ENCODE peak calls at places on chromosomes 13 and 19, in seven cellular contexts. H is fibroblast of lung, M is H1, I is OCI-LY7, Z is neural progenitor cell, U is PC-9, J is GM12878. Y is an unnamed sample.

GRCh38 chr19:2477141-2477710 is 1.3 kb downstream of the GADD45B start:
- DNase-seq in H (no peak), M (no peak), I (peak; percentile 33), Z (peak; percentile 44), U (peak; percentile 62), J (no peak), Y (peak; percentile 50)

GRCh38 chr19:16458391-16459128 is 13.2 kb downstream of the EPS15L1 start:
- DNase-seq in H (no peak), M (no peak), I (no peak), Z (no peak), U (no peak), J (no peak), Y (no peak)

GRCh38 chr19:10271543-10272086 is 695 bp downstream of the ICAM1 start:
- DNase-seq in H (no peak), M (no peak), I (peak; percentile 90), Z (no peak), U (no peak), J (no peak), Y (no peak)

GRCh38 chr19:48603850-48604249 is 2.7 kb upstream of the SPACA4 start:
- DNase-seq in H (no peak), M (no peak), I (no peak), Z (no peak), U (peak; percentile 45), J (no peak), Y (no peak)

GRCh38 chr13:86862137-86862536 is 809.0 kb upstream of the SLITRK5 start:
- DNase-seq in H (no peak), M (no peak), I (no peak), Z (no peak), U (no peak), J (no peak), Y (no peak)

GRCh38 chr19:3151563-3152430 is 16.0 kb downstream of the GNA15 start:
- DNase-seq in H (no peak), M (no peak), I (no peak), Z (no peak), U (no peak), J (no peak), Y (no peak)

GRCh38 chr13:48873598-48873997 is 102.1 kb upstream of the FNDC3A start:
- DNase-seq in H (peak; percentile 28), M (peak; percentile 47), I (no peak), Z (peak; percentile 18), U (no peak), J (no peak), Y (peak; percentile 63)

GRCh38 chr19:54114340-54114826 is 1.1 kb downstream of the TFPT start:
- DNase-seq in H (peak; percentile 25), M (no peak), I (peak; percentile 62), Z (peak; percentile 29), U (no peak), J (no peak), Y (peak; percentile 64)

GRCh38 chr19:2608602-2608922 is 93.9 kb downstream of the GNG7 start:
- DNase-seq in H (no peak), M (no peak), I (no peak), Z (no peak), U (no peak), J (no peak), Y (no peak)

GRCh38 chr19:47035127-47035494 is 13.3 kb downstream of the TMEM160 start:
- DNase-seq in H (no peak), M (no peak), I (peak; percentile 85), Z (peak; percentile 86), U (no peak), J (no peak), Y (peak; percentile 18)

GRCh38 chr19:58475714-58476497 is at the start of gene ZNF446:
- DNase-seq in H (peak; percentile 98), M (peak; percentile 76), I (peak; percentile 97), Z (peak; percentile 98), U (peak; percentile 84), J (peak; percentile 93), Y (peak; percentile 98)

GRCh38 chr13:73138276-73138950 is 79.6 kb downstream of the KLF5 start:
- DNase-seq in H (peak; percentile 62), M (no peak), I (no peak), Z (no peak), U (peak; percentile 96), J (no peak), Y (peak; percentile 83)

GRCh38 chr13:47426126-47426849 is 529.4 kb upstream of the HTR2A start:
- DNase-seq in H (peak; percentile 97), M (no peak), I (no peak), Z (no peak), U (no peak), J (no peak), Y (peak; percentile 81)

GRCh38 chr13:49714757-49715156 is 23.5 kb upstream of the EBPL start:
- DNase-seq in H (no peak), M (no peak), I (no peak), Z (no peak), U (no peak), J (no peak), Y (no peak)

GRCh38 chr19:41701401-41702075 is 6.9 kb upstream of the CEACAM5 start:
- DNase-seq in H (no peak), M (no peak), I (peak; percentile 20), Z (no peak), U (no peak), J (no peak), Y (no peak)

GRCh38 chr13:110388141-110388943 is 81.3 kb downstream of the COL4A2 start:
- DNase-seq in H (peak; percentile 86), M (no peak), I (no peak), Z (no peak), U (peak; percentile 84), J (no peak), Y (no peak)

GRCh38 chr13:60363288-60363687 is 33.7 kb upstream of the TDRD3 start:
- DNase-seq in H (no peak), M (no peak), I (no peak), Z (no peak), U (no peak), J (no peak), Y (no peak)

GRCh38 chr19:51086153-51086850 is 3.6 kb upstream of the KLK14 start:
- DNase-seq in H (no peak), M (no peak), I (no peak), Z (no peak), U (no peak), J (no peak), Y (no peak)

GRCh38 chr13:112178769-112179168 is 111.8 kb downstream of the SOX1 start:
- DNase-seq in H (no peak), M (no peak), I (no peak), Z (no peak), U (no peak), J (no peak), Y (no peak)

GRCh38 chr13:29452773-29453574 is 142.5 kb downstream of the SLC7A1 start:
- DNase-seq in H (no peak), M (no peak), I (no peak), Z (no peak), U (no peak), J (no peak), Y (no peak)

GRCh38 chr19:41356984-41357739 is 3.4 kb upstream of the TGFB1 start:
- DNase-seq in H (no peak), M (no peak), I (no peak), Z (no peak), U (no peak), J (no peak), Y (no peak)

GRCh38 chr13:97586941-97587340 is 153.0 kb downstream of the RAP2A start:
- DNase-seq in H (no peak), M (no peak), I (no peak), Z (no peak), U (no peak), J (no peak), Y (no peak)
- H3K79me2 ChIP-seq in H (no peaks in the 10 kb centered on the region), M (no peaks in the 10 kb centered on the region), I (no peaks in the 10 kb centered on the region), Z (no peaks in the 10 kb centered on the region), U (no peaks in the 10 kb centered on the region), J (no peaks in the 10 kb centered on the region), Y (no peaks in the 10 kb centered on the region)

GRCh38 chr13:75830842-75831241 is 194.7 kb downstream of the LMO7 start:
- DNase-seq in H (peak; percentile 51), M (no peak), I (no peak), Z (no peak), U (no peak), J (no peak), Y (peak; percentile 4)

GRCh38 chr13:75831389-75831788 is 195.3 kb downstream of the LMO7 start:
- DNase-seq in H (no peak), M (no peak), I (no peak), Z (no peak), U (no peak), J (no peak), Y (no peak)

GRCh38 chr13:75836441-75836840 is 200.3 kb downstream of the LMO7 start:
- DNase-seq in H (no peak), M (no peak), I (no peak), Z (no peak), U (no peak), J (no peak), Y (peak; percentile 55)

GRCh38 chr13:75829874-75830273 is 193.7 kb downstream of the LMO7 start:
- DNase-seq in H (no peak), M (no peak), I (no peak), Z (no peak), U (no peak), J (no peak), Y (no peak)

DNA sequence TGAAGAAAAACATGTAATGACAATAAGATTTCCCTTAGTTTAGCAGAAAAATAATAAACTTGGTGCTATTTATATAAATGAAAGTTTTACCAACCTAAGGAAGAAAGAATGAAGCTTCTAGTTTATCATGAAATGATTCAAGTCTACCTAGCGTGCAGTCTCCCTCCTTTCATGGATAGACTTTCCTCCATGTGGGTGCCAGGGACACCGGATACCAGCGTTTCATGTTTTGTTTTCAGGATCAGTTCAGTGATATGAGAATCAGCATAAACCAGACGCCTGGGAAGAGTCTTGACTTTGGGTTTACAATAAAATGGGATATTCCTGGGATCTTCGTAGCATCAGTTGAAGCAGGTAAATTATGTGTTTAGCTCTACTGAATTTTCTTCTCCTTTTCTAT is 196.7 kb downstream of the LMO7 start:
- DNase-seq in H (no peak), M (no peak), I (no peak), Z (no peak), U (no peak), J (no peak), Y (no peak)
- H3K36me3 ChIP-seq in H (peaks cover 2% of the 10 kb centered on the region), M (no peaks in the 10 kb centered on the region), I (no peaks in the 10 kb centered on the region), Z (no peaks in the 10 kb centered on the region), U (peaks cover 3% of the 10 kb centered on the region), J (no peaks in the 10 kb centered on the region), Y (peaks cover 14% of the 10 kb centered on the region)

DNA sequence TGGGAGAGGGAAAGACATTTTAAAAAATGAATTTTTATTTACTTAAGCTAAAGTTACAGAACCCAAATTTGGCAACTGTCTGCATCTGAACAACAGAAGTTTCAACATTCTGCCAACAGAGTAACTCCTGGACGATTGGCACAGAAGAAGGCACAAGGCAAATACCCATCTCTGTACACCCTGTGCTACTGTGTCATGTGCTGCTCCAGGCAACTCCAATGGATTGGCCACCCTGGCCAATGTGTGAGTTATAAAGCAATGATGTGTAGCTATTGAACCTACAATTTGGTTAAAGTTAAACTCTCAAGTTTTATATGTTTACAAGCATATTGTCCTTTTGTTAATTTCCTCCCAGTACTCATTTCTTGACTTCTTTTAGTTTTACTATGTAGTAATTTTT is 6.1 kb downstream of the STARD13 start:
- DNase-seq in H (no peak), M (no peak), I (no peak), Z (no peak), U (peak; percentile 61), J (no peak), Y (peak; percentile 70)
- H3K79me2 ChIP-seq in H (peaks cover 98% of the 10 kb centered on the region), M (no peaks in the 10 kb centered on the region), I (no peaks in the 10 kb centered on the region), Z (no peaks in the 10 kb centered on the region), U (peaks cover 72% of the 10 kb centered on the region), J (no peaks in the 10 kb centered on the region), Y (peaks cover 88% of the 10 kb centered on the region)

DNA sequence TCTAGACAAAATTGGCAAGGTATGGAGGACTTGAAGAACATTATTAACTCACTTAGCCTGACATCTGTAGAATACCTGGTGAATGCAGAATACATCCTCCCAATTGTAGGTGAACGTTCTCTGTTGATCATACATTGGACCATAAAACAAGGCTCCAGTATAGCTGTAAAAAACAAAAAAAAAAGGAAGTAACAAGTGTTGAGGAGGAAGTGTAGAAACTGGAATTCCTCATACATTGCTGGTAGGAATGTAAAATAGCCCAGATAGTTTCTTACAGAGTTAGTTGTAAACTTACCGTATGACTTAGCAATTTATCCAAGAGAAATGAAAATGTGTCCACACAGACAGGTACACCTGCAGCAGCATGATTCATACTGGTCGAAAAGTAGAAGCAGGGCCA is 44.8 kb downstream of the TSSK6 start:
- DNase-seq in H (no peak), M (no peak), I (no peak), Z (no peak), U (no peak), J (no peak), Y (no peak)
- H3K36me3 ChIP-seq in H (peaks cover 12% of the 10 kb centered on the region), M (peaks cover 3% of the 10 kb centered on the region), I (peaks cover 87% of the 10 kb centered on the region), Z (peaks cover 19% of the 10 kb centered on the region), U (peaks cover 34% of the 10 kb centered on the region), J (peaks cover 20% of the 10 kb centered on the region), Y (peaks cover 42% of the 10 kb centered on the region)